ENCODE peak calls at places on chromosomes 4 and X, in seven cellular contexts. Y, M, I, O, P, Z and C are unnamed samples.

GRCh38 chr4:56817840-56818491 is 3.5 kb downstream of the SPINK2 start:
- DNase-seq in O (no peak), Y (no peak), M (no peak), P (no peak), I (no peak), Z (no peak), C (no peak)

GRCh38 chr4:108979754-108980153 is 216.9 kb upstream of the ETNPPL start:
- DNase-seq in O (peak; percentile 29), Z (no peak), Y (no peak), M (no peak), P (no peak), I (no peak), C (no peak)

GRCh38 chrX:7170903-7171302 is 22.9 kb upstream of the PUDP start:
- DNase-seq in O (no peak), Y (no peak), I (no peak), M (peak; percentile 14), P (no peak), Z (no peak), C (no peak)

GRCh38 chr4:924107-925096 is 7.7 kb downstream of the GAK start:
- DNase-seq in Y (no peak), P (peak; percentile 53), Z (no peak), O (no peak), M (no peak), I (no peak), C (no peak)

GRCh38 chrX:49271341-49271740 is 1.7 kb downstream of the PPP1R3F start:
- DNase-seq in Y (no peak), M (no peak), Z (no peak), P (no peak), O (no peak), I (no peak), C (no peak)

GRCh38 chr4:6749340-6750171 is 33.0 kb upstream of the KIAA0232 start:
- DNase-seq in P (peak; percentile 81), O (no peak), I (peak; percentile 89), Y (no peak), Z (no peak), M (peak; percentile 49), C (no peak)

GRCh38 chrX:110924871-110925270 is 129.3 kb upstream of the CHRDL1 start:
- DNase-seq in Z (no peak), P (peak; percentile 1), Y (no peak), M (no peak), I (no peak), O (no peak), C (no peak)

GRCh38 chrX:48695925-48696300 is 621 bp upstream of the SUV39H1 start:
- DNase-seq in Y (peak; percentile 4), I (no peak), M (no peak), O (no peak), Z (no peak), P (no peak), C (peak; percentile 26)

GRCh38 chr4:125891597-125892258 is 577.0 kb downstream of the FAT4 start:
- DNase-seq in I (no peak), O (no peak), Z (no peak), Y (no peak), M (no peak), P (peak; percentile 88), C (no peak)